ENCODE peak calls at places on chromosomes 7 and 10, in ten cellular contexts. One of them, this sample, is unnamed.

GRCh38 chr7:29146888-29147609 is 712 bp upstream of the CPVL start:
- DNase-seq in retina: no peak
- DNase-seq in ureter: no peak
- DNase-seq in neural progenitor cell: peak
- DNase-seq in epithelial cell of prostate: no peak
- DNase-seq in AG04450: no peak
- DNase-seq in progenitor cell of endocrine pancreas: no peak
- DNase-seq in right lobe of liver: no peak
- DNase-seq in germinal center: no peak
- DNase-seq in OCI-LY7: no peak
- DNase-seq in this sample: peak

GRCh38 chr10:98213740-98214139 is 54.3 kb downstream of the LOXL4 start:
- DNase-seq in retina: no peak
- DNase-seq in ureter: no peak
- DNase-seq in neural progenitor cell: no peak
- DNase-seq in epithelial cell of prostate: no peak
- DNase-seq in AG04450: no peak
- DNase-seq in progenitor cell of endocrine pancreas: no peak
- DNase-seq in right lobe of liver: no peak
- DNase-seq in germinal center: no peak
- DNase-seq in OCI-LY7: no peak
- DNase-seq in this sample: no peak

GRCh38 chr10:61606971-61607907 is 55.5 kb upstream of the CABCOCO1 start:
- DNase-seq in retina: no peak
- DNase-seq in ureter: no peak
- DNase-seq in neural progenitor cell: no peak
- DNase-seq in epithelial cell of prostate: no peak
- DNase-seq in AG04450: no peak
- DNase-seq in progenitor cell of endocrine pancreas: no peak
- DNase-seq in right lobe of liver: no peak
- DNase-seq in germinal center: no peak
- DNase-seq in OCI-LY7: peak
- DNase-seq in this sample: peak

GRCh38 chr7:27123477-27124053 is 7.0 kb downstream of the HOXA4 start:
- DNase-seq in retina: no peak
- DNase-seq in ureter: no peak
- DNase-seq in neural progenitor cell: no peak
- DNase-seq in epithelial cell of prostate: no peak
- DNase-seq in AG04450: no peak
- DNase-seq in progenitor cell of endocrine pancreas: no peak
- DNase-seq in right lobe of liver: no peak
- DNase-seq in germinal center: no peak
- DNase-seq in OCI-LY7: no peak
- DNase-seq in this sample: no peak

GRCh38 chr7:132752431-132752830 is 176.2 kb upstream of the PLXNA4 start:
- DNase-seq in retina: no peak
- DNase-seq in ureter: no peak
- DNase-seq in neural progenitor cell: no peak
- DNase-seq in epithelial cell of prostate: no peak
- DNase-seq in AG04450: no peak
- DNase-seq in progenitor cell of endocrine pancreas: no peak
- DNase-seq in right lobe of liver: no peak
- DNase-seq in germinal center: no peak
- DNase-seq in OCI-LY7: no peak
- DNase-seq in this sample: no peak

GRCh38 chr10:124179308-124180043 is 86.1 kb upstream of the CHST15 start:
- DNase-seq in retina: no peak
- DNase-seq in ureter: peak
- DNase-seq in neural progenitor cell: no peak
- DNase-seq in epithelial cell of prostate: no peak
- DNase-seq in AG04450: no peak
- DNase-seq in progenitor cell of endocrine pancreas: no peak
- DNase-seq in right lobe of liver: no peak
- DNase-seq in germinal center: no peak
- DNase-seq in OCI-LY7: no peak
- DNase-seq in this sample: no peak

GRCh38 chr7:135714534-135715009 is 13.4 kb downstream of the SLC13A4 start:
- DNase-seq in retina: peak
- DNase-seq in ureter: no peak
- DNase-seq in neural progenitor cell: peak
- DNase-seq in epithelial cell of prostate: no peak
- DNase-seq in AG04450: peak
- DNase-seq in progenitor cell of endocrine pancreas: no peak
- DNase-seq in right lobe of liver: no peak
- DNase-seq in germinal center: no peak
- DNase-seq in OCI-LY7: no peak
- DNase-seq in this sample: no peak

GRCh38 chr7:74183142-74183541 is 9.0 kb downstream of the EIF4H start:
- DNase-seq in retina: no peak
- DNase-seq in ureter: no peak
- DNase-seq in neural progenitor cell: no peak
- DNase-seq in epithelial cell of prostate: no peak
- DNase-seq in AG04450: no peak
- DNase-seq in progenitor cell of endocrine pancreas: no peak
- DNase-seq in right lobe of liver: no peak
- DNase-seq in germinal center: no peak
- DNase-seq in OCI-LY7: no peak
- DNase-seq in this sample: no peak

GRCh38 chr7:64990216-64990615 is 620 bp downstream of the ZNF117 start:
- DNase-seq in retina: no peak
- DNase-seq in ureter: no peak
- DNase-seq in neural progenitor cell: no peak
- DNase-seq in epithelial cell of prostate: peak
- DNase-seq in AG04450: no peak
- DNase-seq in progenitor cell of endocrine pancreas: no peak
- DNase-seq in right lobe of liver: no peak
- DNase-seq in germinal center: no peak
- DNase-seq in OCI-LY7: no peak
- DNase-seq in this sample: no peak

GRCh38 chr10:88089498-88089897 is 226.1 kb downstream of the PTEN start:
- DNase-seq in retina: no peak
- DNase-seq in ureter: no peak
- DNase-seq in neural progenitor cell: no peak
- DNase-seq in epithelial cell of prostate: no peak
- DNase-seq in AG04450: no peak
- DNase-seq in progenitor cell of endocrine pancreas: no peak
- DNase-seq in right lobe of liver: peak
- DNase-seq in germinal center: no peak
- DNase-seq in OCI-LY7: no peak
- DNase-seq in this sample: no peak